ENCODE peak calls at places on chromosomes 16 and 17, in ten cellular contexts. F is upper lobe of left lung, W is sigmoid colon, X is GM12878, P is K562, O is A549, G is transverse colon, J is suprapubic skin, L is stomach, Y is HepG2. H is an unnamed sample.

GRCh38 chr17:41052594-41052993 is 2.4 kb downstream of the KRTAP2-2 start:
- DNase-seq in P (no peak), G (no peak), L (no peak), F (no peak), J (no peak), X (no peak), W (no peak), Y (no peak), O (no peak), H (no peak)

GRCh38 chr16:66996324-66996982 is 8.1 kb downstream of the CES4A start:
- DNase-seq in W (peak), G (no peak), O (peak), F (peak), L (peak), P (no peak), X (no peak), J (no peak), Y (peak), H (peak)

GRCh38 chr16:16790597-16790996 is 411.7 kb downstream of the NPIPA7 start:
- DNase-seq in G (no peak), W (no peak), O (no peak), Y (no peak), P (no peak), X (no peak), J (no peak), F (no peak), L (no peak), H (no peak)

GRCh38 chr17:33667052-33667509 is 374.0 kb upstream of the ASIC2 start:
- DNase-seq in J (no peak), X (peak), G (no peak), P (no peak), O (peak), W (no peak), L (no peak), Y (no peak), F (no peak), H (no peak)

GRCh38 chr16:87240211-87241134 is 76.7 kb downstream of the C16orf95 start:
- DNase-seq in O (no peak), L (no peak), G (no peak), P (no peak), J (no peak), W (no peak), F (no peak), Y (no peak), X (no peak), H (no peak)

GRCh38 chr17:76326306-76326705 is 18.2 kb upstream of the QRICH2 start:
- DNase-seq in P (no peak), O (no peak), F (no peak), G (no peak), W (no peak), X (no peak), L (no peak), Y (no peak), J (no peak), H (no peak)

GRCh38 chr17:38554430-38555350 is 51.1 kb downstream of the SRCIN1 start:
- DNase-seq in F (no peak), Y (no peak), L (no peak), O (no peak), W (no peak), G (no peak), X (no peak), J (no peak), P (no peak), H (no peak)

GRCh38 chr17:79890706-79891105 is 51.5 kb upstream of the CBX4 start:
- DNase-seq in J (no peak), X (no peak), G (no peak), W (no peak), F (no peak), P (no peak), O (no peak), Y (no peak), L (peak), H (no peak)

GRCh38 chr17:42849031-42849430 is 2.0 kb upstream of the AOC3 start:
- DNase-seq in X (no peak), F (no peak), O (no peak), G (no peak), P (no peak), W (no peak), Y (no peak), J (no peak), L (no peak), H (no peak)

GRCh38 chr17:79362086-79362995 is 248.5 kb downstream of the RBFOX3 start:
- DNase-seq in F (no peak), P (no peak), Y (no peak), W (no peak), O (no peak), X (no peak), J (no peak), G (no peak), L (no peak), H (no peak)

GRCh38 chr16:48629016-48629415 is 19.0 kb upstream of the N4BP1 start:
- DNase-seq in O (no peak), J (no peak), Y (no peak), W (peak), X (no peak), P (no peak), G (no peak), F (peak), L (peak), H (no peak)

GRCh38 chr17:52824542-52824941 is 666.0 kb upstream of the CA10 start:
- DNase-seq in P (no peak), W (no peak), J (no peak), Y (peak), O (no peak), G (peak), X (no peak), F (no peak), L (no peak), H (no peak)

GRCh38 chr17:36980281-36980761 is 31.6 kb downstream of the AATF start:
- DNase-seq in J (no peak), G (no peak), W (no peak), O (peak), Y (no peak), P (no peak), X (no peak), L (no peak), F (no peak), H (no peak)

GRCh38 chr17:67554634-67555033 is 163.1 kb upstream of the NOL11 start:
- DNase-seq in O (no peak), P (no peak), F (no peak), W (peak), L (no peak), J (no peak), Y (no peak), G (no peak), X (no peak), H (no peak)

GRCh38 chr17:67718325-67718941 is 697 bp downstream of the NOL11 start:
- DNase-seq in J (no peak), L (no peak), W (no peak), X (no peak), P (peak), O (peak), Y (peak), G (peak), F (no peak), H (no peak)

GRCh38 chr16:31130899-31131298 is 4.6 kb downstream of the PRSS8 start:
- DNase-seq in J (no peak), P (no peak), Y (no peak), W (no peak), L (peak), G (peak), O (no peak), X (no peak), F (peak), H (no peak)

GRCh38 chr16:87115646-87116045 is 201.5 kb downstream of the C16orf95 start:
- DNase-seq in G (no peak), P (no peak), Y (no peak), J (no peak), W (no peak), L (no peak), X (no peak), O (no peak), F (no peak), H (no peak)

GRCh38 chr16:75483222-75483621 is 12.0 kb downstream of the CHST6 start:
- DNase-seq in F (no peak), L (no peak), W (no peak), O (no peak), Y (no peak), J (no peak), X (no peak), G (no peak), P (no peak), H (no peak)

GRCh38 chr17:17236295-17237025 is 508 bp downstream of the FLCN start:
- DNase-seq in O (peak), L (no peak), W (no peak), Y (peak), P (peak), X (no peak), J (no peak), F (peak), G (peak), H (peak)

GRCh38 chr16:11978080-11978479 is 1.5 kb downstream of the SNX29 start:
- DNase-seq in L (no peak), X (no peak), G (no peak), F (no peak), P (no peak), J (no peak), W (no peak), O (no peak), Y (no peak), H (no peak)

GRCh38 chr16:75029854-75030253 is 31.0 kb downstream of the ZNRF1 start:
- DNase-seq in L (no peak), G (no peak), J (no peak), P (no peak), Y (peak), O (peak), F (no peak), X (no peak), W (no peak), H (no peak)

GRCh38 chr17:56532926-56533325 is 60.6 kb upstream of the NOG start:
- DNase-seq in G (no peak), Y (no peak), O (no peak), W (no peak), F (no peak), P (no peak), X (no peak), L (no peak), J (no peak), H (no peak)

GRCh38 chr17:48051706-48052486 is 3.7 kb downstream of the NFE2L1 start:
- DNase-seq in Y (peak), P (peak), W (peak), X (no peak), F (no peak), L (peak), J (no peak), O (peak), G (peak), H (peak)

GRCh38 chr16:15653227-15653626 is 3.2 kb downstream of the NDE1 start:
- DNase-seq in W (peak), P (no peak), G (peak), F (no peak), Y (peak), O (no peak), J (no peak), L (no peak), X (no peak), H (no peak)

GRCh38 chr17:12485361-12485911 is 180.3 kb upstream of the MYOCD start:
- DNase-seq in L (no peak), O (no peak), F (no peak), J (no peak), X (no peak), G (no peak), P (no peak), W (no peak), Y (no peak), H (no peak)

GRCh38 chr16:89133457-89134127 is 38.0 kb upstream of the CDH15 start:
- DNase-seq in W (no peak), X (no peak), P (no peak), F (no peak), Y (no peak), L (no peak), O (no peak), J (no peak), G (no peak), H (no peak)

GRCh38 chr16:88274847-88275246 is 107.9 kb upstream of the ZNF469 start:
- DNase-seq in J (no peak), X (no peak), O (no peak), G (no peak), P (no peak), F (no peak), L (no peak), W (peak), Y (no peak), H (no peak)

GRCh38 chr17:46136820-46137219 is 56.4 kb downstream of the KANSL1 start:
- DNase-seq in L (no peak), G (no peak), X (no peak), J (no peak), F (no peak), W (no peak), O (no peak), P (no peak), Y (no peak), H (no peak)

GRCh38 chr17:39064814-39065213 is 86.6 kb downstream of the PLXDC1 start:
- DNase-seq in F (no peak), G (no peak), P (no peak), O (no peak), Y (no peak), J (no peak), L (no peak), X (no peak), W (no peak), H (no peak)

GRCh38 chr16:87691686-87692079 is 74.1 kb downstream of the KLHDC4 start:
- DNase-seq in F (no peak), L (no peak), O (no peak), X (no peak), W (no peak), P (no peak), J (no peak), Y (no peak), G (no peak), H (no peak)

GRCh38 chr17:65634533-65634932 is 73.1 kb upstream of the AXIN2 start:
- DNase-seq in Y (peak), X (no peak), G (peak), P (no peak), J (no peak), F (no peak), L (peak), O (peak), W (no peak), H (no peak)

GRCh38 chr17:64040201-64040600 is 19.8 kb upstream of the ICAM2 start:
- DNase-seq in L (peak), F (no peak), Y (no peak), X (no peak), P (no peak), J (no peak), G (peak), W (peak), O (no peak), H (no peak)

GRCh38 chr17:64039106-64039400 is 18.6 kb upstream of the ICAM2 start:
- DNase-seq in G (no peak), L (no peak), P (no peak), J (no peak), F (no peak), W (no peak), Y (no peak), O (no peak), X (no peak), H (no peak)

GRCh38 chr17:64042700-64043485 is 22.5 kb upstream of the ICAM2 start:
- DNase-seq in G (no peak), X (no peak), O (no peak), L (no peak), F (no peak), P (no peak), W (no peak), J (no peak), Y (no peak), H (no peak)

GRCh38 chr17:64045176-64045575 is 24.7 kb upstream of the ICAM2 start:
- DNase-seq in J (no peak), W (no peak), F (no peak), G (no peak), O (no peak), Y (no peak), L (no peak), X (no peak), P (no peak), H (no peak)

DNA sequence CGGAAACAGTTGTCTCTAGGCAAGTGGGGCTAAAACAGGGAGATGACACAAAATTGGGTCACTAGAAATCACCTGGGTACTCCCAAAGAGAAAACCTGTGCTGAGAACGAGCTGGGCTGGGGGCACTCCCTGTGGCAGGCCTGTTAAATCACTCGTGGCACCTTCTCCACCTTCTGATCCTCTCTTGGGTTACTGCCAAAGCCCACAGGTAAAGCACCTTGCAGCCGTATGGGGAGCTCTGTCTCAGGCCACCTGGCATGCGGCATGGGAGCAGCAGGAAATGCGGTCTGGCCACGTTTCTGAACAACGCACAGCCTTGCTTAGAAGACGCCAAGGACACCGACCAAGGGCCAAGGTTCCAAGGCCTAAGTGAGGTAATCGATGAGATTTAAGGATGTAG is 21.5 kb upstream of the ICAM2 start:
- DNase-seq in X (no peak), O (no peak), G (no peak), W (peak), Y (no peak), F (no peak), P (no peak), L (no peak), J (no peak), H (no peak)
- H3K27ac ChIP-seq in X (no peak), O (no peak), G (no peak), W (no peak), Y (no peak), F (no peak), P (no peak), L (no peak), J (no peak), H (no peak)

GRCh38 chr17:64036198-64036922 is 15.9 kb upstream of the ICAM2 start:
- DNase-seq in J (peak), G (no peak), W (peak), F (no peak), P (peak), O (peak), Y (peak), L (no peak), X (no peak), H (no peak)
- TF ChIP-seq EP300 in J (no peak), G (no peak), W (no peak), F (no peak), P (no peak), O (no peak), Y (no peak), L (no peak), X (no peak), H (no peak)

GRCh38 chr17:1577186-1577585 is 14.6 kb upstream of the PITPNA start:
- DNase-seq in F (peak), G (peak), X (no peak), L (peak), W (peak), J (peak), O (peak), Y (peak), P (no peak), H (peak)
- TF ChIP-seq POLR2A in F (peak), G (no peak), X (peak), L (no peak), W (no peak), J (no peak), O (no peak), Y (no peak), P (no peak), H (no peak)

GRCh38 chr17:2239882-2240430 is 63.6 kb downstream of the SMG6 start:
- DNase-seq in J (no peak), F (no peak), Y (no peak), P (no peak), O (peak), G (peak), X (peak), L (peak), W (peak), H (peak)
- H3K27ac ChIP-seq in J (peak), F (peak), Y (no peak), P (no peak), O (peak), G (peak), X (peak), L (peak), W (peak), H (peak)

GRCh38 chr17:29836643-29837042 is 93.4 kb downstream of the SSH2 start:
- DNase-seq in G (no peak), O (no peak), L (no peak), F (no peak), W (no peak), Y (no peak), J (no peak), X (no peak), P (no peak), H (no peak)
- TF ChIP-seq EP300 in G (no peak), O (no peak), L (no peak), F (no peak), W (no peak), Y (no peak), J (no peak), X (no peak), P (no peak), H (no peak)

H was measured in tibial nerve.